ENCODE peak calls at places on chromosomes 12 and 14, in six cellular contexts. N is tibial nerve, H is cardiac muscle cell, Y is OCI-LY7, M is PC-3, S is stomach. R is an unnamed sample. For H3K4me1, the result is how much of the 10 kb centered on the place peaks cover.

GRCh38 chr12:50351120-50352043 is 45.0 kb downstream of the FAM186A start:
- DNase-seq in N (no peak), H (no peak), Y (no peak), M (no peak), S (peak), R (no peak)

GRCh38 chr12:131749618-131750315 is 38.9 kb downstream of the SFSWAP start:
- DNase-seq in N (no peak), H (no peak), Y (no peak), M (no peak), S (no peak), R (no peak)

GRCh38 chr14:45133683-45134050 is 614 bp downstream of the FKBP3 start:
- DNase-seq in N (no peak), H (no peak), Y (no peak), M (no peak), S (no peak), R (no peak)

GRCh38 chr12:112716099-112717093 is 75.2 kb upstream of the RPH3A start:
- DNase-seq in N (no peak), H (peak), Y (peak), M (no peak), S (no peak), R (peak)

GRCh38 chr12:109126781-109127180 is 10.4 kb downstream of the ACACB start:
- DNase-seq in N (no peak), H (no peak), Y (no peak), M (no peak), S (no peak), R (no peak)

GRCh38 chr14:72644758-72645489 is 249.0 kb downstream of the DPF3 start:
- DNase-seq in N (no peak), H (no peak), Y (no peak), M (no peak), S (no peak), R (no peak)

GRCh38 chr12:58670623-58671022 is 249.7 kb downstream of the LRIG3 start:
- DNase-seq in N (no peak), H (no peak), Y (no peak), M (no peak), S (no peak), R (no peak)

GRCh38 chr12:100141666-100141997 is 1.0 kb downstream of the BLTP3B start:
- DNase-seq in N (no peak), H (no peak), Y (peak), M (peak), S (no peak), R (peak)

GRCh38 chr12:27549231-27549800 is 25.3 kb downstream of the PPFIBP1 start:
- DNase-seq in N (no peak), H (no peak), Y (no peak), M (peak), S (no peak), R (no peak)

GRCh38 chr12:94242871-94243270 is 94.5 kb downstream of the PLXNC1 start:
- DNase-seq in N (no peak), H (no peak), Y (no peak), M (no peak), S (no peak), R (no peak)

GRCh38 chr12:87756111-87756510 is 273.1 kb downstream of the C12orf50 start:
- DNase-seq in N (no peak), H (no peak), Y (no peak), M (peak), S (no peak), R (no peak)

GRCh38 chr14:89746654-89747053 is 207.9 kb downstream of the EFCAB11 start:
- DNase-seq in N (no peak), H (no peak), Y (no peak), M (no peak), S (no peak), R (no peak)

GRCh38 chr12:125689576-125690410 is 624.6 kb downstream of the AACS start:
- DNase-seq in N (no peak), H (no peak), Y (no peak), M (no peak), S (no peak), R (no peak)

GRCh38 chr14:58887931-58888330 is 250.2 kb downstream of the DACT1 start:
- DNase-seq in N (no peak), H (no peak), Y (no peak), M (peak), S (no peak), R (no peak)

GRCh38 chr12:53743277-53744129 is 8.3 kb downstream of the CISTR start:
- DNase-seq in N (no peak), H (peak), Y (peak), M (peak), S (peak), R (peak)

GRCh38 chr14:77024171-77024627 is 4.3 kb downstream of the IRF2BPL start:
- DNase-seq in N (no peak), H (peak), Y (no peak), M (peak), S (no peak), R (peak)

GRCh38 chr14:105888151-105888550 is 361.8 kb downstream of the TMEM121 start:
- DNase-seq in N (no peak), H (no peak), Y (no peak), M (no peak), S (no peak), R (no peak)

GRCh38 chr14:104784846-104785707 is 10.5 kb downstream of the AKT1 start:
- DNase-seq in N (no peak), H (no peak), Y (no peak), M (no peak), S (peak), R (no peak)

GRCh38 chr12:21823581-21823980 is 49.1 kb upstream of the KCNJ8 start:
- DNase-seq in N (peak), H (no peak), Y (no peak), M (no peak), S (no peak), R (no peak)

GRCh38 chr14:76918176-76918750 is 92.1 kb downstream of the LRRC74A start:
- DNase-seq in N (peak), H (no peak), Y (no peak), M (no peak), S (peak), R (no peak)

GRCh38 chr12:15155271-15155670 is 65.9 kb downstream of the RERG start:
- DNase-seq in N (no peak), H (no peak), Y (no peak), M (no peak), S (peak), R (no peak)

GRCh38 chr12:31756977-31757420 is 28.2 kb upstream of the AMN1 start:
- DNase-seq in N (no peak), H (no peak), Y (no peak), M (peak), S (peak), R (no peak)

GRCh38 chr12:52125499-52125900 is 46.0 kb downstream of the SMIM41 start:
- DNase-seq in N (no peak), H (no peak), Y (no peak), M (no peak), S (no peak), R (no peak)

GRCh38 chr12:117127933-117128823 is 29.0 kb upstream of the TESC start:
- DNase-seq in N (no peak), H (peak), Y (no peak), M (no peak), S (no peak), R (no peak)

GRCh38 chr12:39490500-39491276 is 47.8 kb upstream of the KIF21A start:
- DNase-seq in N (no peak), H (no peak), Y (no peak), M (peak), S (no peak), R (no peak)

DNA sequence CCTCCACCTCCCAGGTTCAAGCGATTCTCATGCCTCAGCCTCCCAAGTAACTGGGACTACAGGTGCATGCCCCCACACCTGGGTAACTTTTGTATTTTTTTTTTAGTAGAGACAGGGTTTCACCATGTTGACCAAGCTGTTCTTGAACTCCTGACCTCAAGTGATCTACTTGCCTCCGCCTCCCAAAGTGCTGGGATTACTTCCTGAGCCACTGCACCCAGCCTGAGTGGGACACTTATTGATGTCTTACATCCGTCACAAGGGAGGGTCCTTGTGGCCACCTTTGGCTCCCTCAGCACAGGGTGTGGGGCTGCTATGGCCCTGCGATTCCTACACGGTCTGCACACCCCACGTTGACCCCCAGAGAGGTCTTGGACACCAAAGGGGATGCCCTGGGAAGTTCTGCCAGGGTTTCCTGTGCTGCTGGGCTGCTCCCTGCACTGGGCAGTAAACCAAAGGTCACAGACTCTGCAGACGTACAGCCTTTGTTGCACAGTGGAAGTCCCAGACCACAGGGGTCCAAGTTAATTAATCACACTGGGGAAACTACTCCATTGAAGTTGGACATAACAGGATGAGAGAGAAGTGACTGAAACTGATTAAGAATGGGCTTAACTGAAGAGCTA is 95.7 kb downstream of the SAMD4A start:
- DNase-seq in N (no peak), H (no peak), Y (no peak), M (no peak), S (no peak), R (no peak)
- H3K4me1 ChIP-seq in N (under half), H (under half), Y (under half), M (half or more), S (under half), R (under half)

GRCh38 chr12:65905941-65906471 is 81.7 kb downstream of the HMGA2 start:
- DNase-seq in N (no peak), H (no peak), Y (no peak), M (no peak), S (no peak), R (no peak)

GRCh38 chr12:65902504-65902903 is 78.2 kb downstream of the HMGA2 start:
- DNase-seq in N (no peak), H (no peak), Y (no peak), M (no peak), S (no peak), R (no peak)

GRCh38 chr12:65907465-65907864 is 83.2 kb downstream of the HMGA2 start:
- DNase-seq in N (no peak), H (no peak), Y (no peak), M (no peak), S (no peak), R (no peak)

GRCh38 chr12:65900912-65901672 is 76.8 kb downstream of the HMGA2 start:
- DNase-seq in N (no peak), H (no peak), Y (no peak), M (no peak), S (no peak), R (no peak)

GRCh38 chr12:65903680-65904403 is 79.6 kb downstream of the HMGA2 start:
- DNase-seq in N (no peak), H (peak), Y (no peak), M (no peak), S (no peak), R (no peak)
- H3K27ac ChIP-seq in N (no peak), H (peak), Y (no peak), M (no peak), S (no peak), R (no peak)

GRCh38 chr14:50763386-50764007 is 67.5 kb downstream of the NIN start:
- DNase-seq in N (no peak), H (no peak), Y (no peak), M (peak), S (peak), R (no peak)

GRCh38 chr14:50768220-50768619 is 62.7 kb downstream of the NIN start:
- DNase-seq in N (no peak), H (no peak), Y (no peak), M (no peak), S (no peak), R (no peak)

GRCh38 chr14:50768693-50769092 is 62.3 kb downstream of the NIN start:
- DNase-seq in N (no peak), H (no peak), Y (no peak), M (no peak), S (no peak), R (no peak)

GRCh38 chr14:50762931-50763300 is 68.0 kb downstream of the NIN start:
- DNase-seq in N (no peak), H (no peak), Y (no peak), M (no peak), S (no peak), R (no peak)

DNA sequence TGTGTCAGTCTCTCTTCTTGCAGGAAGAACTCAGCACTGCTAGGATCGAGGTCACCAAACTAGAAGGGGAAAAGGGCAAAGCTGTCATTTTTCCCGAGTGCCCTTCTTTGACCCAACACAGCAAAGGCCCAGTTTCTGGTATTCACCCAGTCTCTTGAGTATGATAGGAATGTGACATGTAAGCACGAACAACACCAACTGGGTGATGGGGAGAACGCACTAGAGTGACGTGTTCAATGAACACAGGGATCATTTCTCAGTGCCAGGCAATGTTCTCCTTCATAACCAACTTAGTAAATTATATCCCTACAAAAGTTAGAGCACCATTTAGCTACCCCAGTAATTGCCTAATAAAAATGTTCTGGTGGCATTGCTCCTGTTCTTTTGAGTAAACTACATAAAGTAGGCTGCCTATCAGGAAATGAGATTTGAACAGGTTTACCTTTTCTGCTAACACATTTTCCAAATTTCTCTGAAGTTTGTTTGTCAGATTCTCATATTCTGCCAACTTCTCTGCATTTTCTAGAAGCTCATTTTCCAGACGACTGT is 64.5 kb downstream of the NIN start:
- DNase-seq in N (no peak), H (peak), Y (no peak), M (no peak), S (no peak), R (no peak)
- H3K4me1 ChIP-seq in N (under half), H (under half), Y (under half), M (under half), S (under half), R (under half)

GRCh38 chr12:989751-990278 is 1.2 kb upstream of the ERC1 start:
- DNase-seq in N (no peak), H (peak), Y (peak), M (peak), S (no peak), R (no peak)
- H3K27ac ChIP-seq in N (peak), H (peak), Y (peak), M (peak), S (peak), R (peak)

GRCh38 chr12:48814313-48815280 is 3.7 kb upstream of the CACNB3 start:
- DNase-seq in N (peak), H (peak), Y (peak), M (peak), S (peak), R (peak)

GRCh38 chr12:48813464-48814312 is 4.6 kb upstream of the CACNB3 start:
- DNase-seq in N (no peak), H (no peak), Y (no peak), M (no peak), S (no peak), R (no peak)

GRCh38 chr12:48817957-48818830 is at the start of gene CACNB3:
- DNase-seq in N (peak), H (peak), Y (peak), M (peak), S (peak), R (peak)

GRCh38 chr12:48816148-48816854 is 2.0 kb upstream of the CACNB3 start:
- DNase-seq in N (no peak), H (no peak), Y (no peak), M (peak), S (peak), R (no peak)

DNA sequence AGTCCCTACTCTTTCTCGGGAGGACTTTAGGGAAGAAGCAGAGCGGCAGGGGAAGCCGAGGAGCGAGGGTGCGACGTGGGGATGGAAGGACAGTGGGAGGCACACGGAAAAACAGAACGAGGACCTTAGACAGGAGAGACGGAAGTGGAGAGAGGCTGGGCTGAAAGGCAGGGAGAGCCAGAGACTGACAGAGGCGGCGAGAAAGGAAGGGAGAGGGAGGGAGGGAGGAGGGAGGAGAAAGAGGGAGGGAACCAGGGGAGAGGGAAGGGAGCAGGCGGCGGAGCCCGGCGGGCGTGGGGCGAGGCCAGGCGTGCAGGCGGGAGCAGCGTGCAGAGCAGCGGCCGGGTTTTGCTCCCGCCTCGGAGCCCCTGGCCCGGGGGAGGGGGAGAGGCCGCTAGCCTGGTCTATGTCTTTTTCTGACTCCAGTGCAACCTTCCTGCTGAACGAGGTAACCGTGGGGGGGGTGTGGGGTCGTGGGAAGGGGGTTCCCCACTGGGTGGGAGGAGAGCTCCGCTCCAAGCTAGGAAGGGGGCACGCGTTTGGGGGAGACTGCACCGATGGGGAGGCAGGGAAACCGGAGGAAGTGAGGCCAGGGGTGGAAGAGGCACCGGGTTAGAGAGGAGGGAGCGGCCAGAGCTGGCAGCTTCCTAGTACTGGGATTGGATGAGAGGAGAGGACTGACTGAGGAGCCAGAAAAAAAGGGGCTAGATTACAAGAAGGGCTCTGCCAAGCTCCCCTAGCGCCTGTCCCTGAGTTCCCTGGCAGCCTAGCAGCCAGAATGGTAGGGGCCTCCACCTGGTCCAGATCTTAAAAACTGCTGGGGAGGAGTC is 2.8 kb upstream of the CACNB3 start:
- DNase-seq in N (peak), H (peak), Y (peak), M (peak), S (peak), R (peak)
- H3K4me1 ChIP-seq in N (half or more), H (under half), Y (under half), M (under half), S (under half), R (under half)

GRCh38 chr14:101481557-101481956 is 79.7 kb upstream of the DIO3 start:
- DNase-seq in N (no peak), H (no peak), Y (no peak), M (no peak), S (peak), R (no peak)

GRCh38 chr14:101482066-101482465 is 79.2 kb upstream of the DIO3 start:
- DNase-seq in N (no peak), H (no peak), Y (no peak), M (no peak), S (no peak), R (no peak)

GRCh38 chr14:101478796-101479410 is 82.4 kb upstream of the DIO3 start:
- DNase-seq in N (no peak), H (no peak), Y (no peak), M (no peak), S (peak), R (no peak)

GRCh38 chr14:101480747-101481530 is 80.4 kb upstream of the DIO3 start:
- DNase-seq in N (no peak), H (no peak), Y (no peak), M (peak), S (peak), R (no peak)

DNA sequence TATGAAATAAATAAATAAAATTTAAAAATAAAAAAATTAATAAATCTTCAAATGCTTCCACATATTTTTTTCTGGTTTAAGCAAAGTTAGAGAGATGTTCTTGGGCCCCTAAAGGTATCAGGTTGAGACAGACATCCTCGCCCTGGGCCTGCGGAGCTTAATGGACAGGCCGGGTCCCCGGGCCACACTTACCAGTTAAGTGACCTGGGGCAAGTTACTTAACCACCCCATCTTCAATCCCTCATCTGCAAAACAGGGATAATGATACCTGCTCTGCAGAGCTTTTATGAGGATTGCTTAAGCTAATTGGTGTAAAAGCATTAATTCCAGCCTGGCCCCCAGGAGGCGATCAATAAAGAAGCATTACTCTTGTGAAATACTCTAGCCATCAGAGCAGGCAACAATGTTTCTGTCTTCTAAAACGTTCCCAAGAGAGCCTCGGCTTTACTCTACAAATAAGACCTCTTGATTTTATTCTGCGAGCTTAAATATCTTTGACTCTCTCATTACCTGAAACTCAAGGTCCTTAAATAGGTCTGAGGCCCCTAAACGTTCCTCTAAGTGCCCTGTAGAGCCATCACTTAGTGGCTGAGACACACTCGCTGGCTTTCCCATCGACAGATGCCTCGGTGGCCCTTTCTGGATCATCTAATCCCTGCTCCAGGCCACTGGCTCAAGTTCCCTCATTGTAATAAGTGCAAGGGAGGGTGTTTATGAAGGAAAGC is 81.1 kb upstream of the DIO3 start:
- DNase-seq in N (no peak), H (no peak), Y (no peak), M (no peak), S (peak), R (no peak)
- H3K27ac ChIP-seq in N (no peak), H (no peak), Y (no peak), M (peak), S (peak), R (no peak)

GRCh38 chr14:68961361-68961760 is 17.7 kb downstream of the ACTN1 start:
- DNase-seq in N (no peak), H (no peak), Y (no peak), M (no peak), S (no peak), R (no peak)
- H3K4me1 ChIP-seq in N (half or more), H (under half), Y (under half), M (under half), S (half or more), R (under half)

R was measured in CD4-positive, CD25-positive, alpha-beta regulatory T cell.